ENCODE peak calls at places on chromosomes 6 and 20, in four cellular contexts. Z is endothelial cell of umbilical vein, V is hepatocyte, U is SK-N-SH. D is an unnamed sample.
A peak's percentile ranks its signal among the peaks of the same experiment; 100 is the strongest.

GRCh38 chr6:30684386-30685156 is 1.9 kb downstream of the PPP1R18 start:
- DNase-seq in Z (peak; percentile 35), V (no peak), U (peak; percentile 45), D (peak; percentile 40)

GRCh38 chr20:33992145-33992922 is 1.4 kb upstream of the RALY start:
- DNase-seq in Z (no peak), V (no peak), U (no peak), D (no peak)

GRCh38 chr6:151289399-151290007 is 49.7 kb downstream of the AKAP12 start:
- DNase-seq in Z (no peak), V (no peak), U (no peak), D (peak; percentile 21)

GRCh38 chr6:101722991-101723579 is 329.6 kb downstream of the GRIK2 start:
- DNase-seq in Z (peak; percentile 61), V (no peak), U (no peak), D (no peak)

GRCh38 chr6:3698021-3698420 is 53.5 kb downstream of the PXDC1 start:
- DNase-seq in Z (no peak), V (no peak), U (no peak), D (no peak)

GRCh38 chr6:7897461-7898192 is 13.0 kb downstream of the TXNDC5 start:
- DNase-seq in Z (no peak), V (no peak), U (no peak), D (peak; percentile 91)

GRCh38 chr6:62775427-62776022 is 435.7 kb upstream of the FKBP1C start:
- DNase-seq in Z (no peak), V (peak; percentile 51), U (peak; percentile 1), D (peak; percentile 18)

GRCh38 chr6:163405412-163406309 is 8.9 kb upstream of the QKI start:
- DNase-seq in Z (peak; percentile 58), V (peak; percentile 30), U (peak; percentile 51), D (peak; percentile 28)

GRCh38 chr6:119717942-119718341 is 368.4 kb upstream of the MAN1A1 start:
- DNase-seq in Z (no peak), V (no peak), U (no peak), D (no peak)

GRCh38 chr6:169161572-169162167 is 92.0 kb downstream of the THBS2 start:
- DNase-seq in Z (no peak), V (no peak), U (peak; percentile 24), D (no peak)
- H3K4me3 ChIP-seq in Z (no peak overlapping the region), V (no peak overlapping the region), U (no peak overlapping the region), D (no peak overlapping the region)

GRCh38 chr6:139510040-139510815 is 135.8 kb upstream of the CITED2 start:
- DNase-seq in Z (no peak), V (no peak), U (no peak), D (no peak)
- H2AFZ ChIP-seq in Z (no peak overlapping the region), V (peak overlapping the region; percentile 6), U (no peak overlapping the region), D (no peak overlapping the region)

GRCh38 chr20:9359561-9360308 is 154.7 kb upstream of the LAMP5 start:
- DNase-seq in Z (peak; percentile 82), V (peak; percentile 71), U (peak; percentile 33), D (peak; percentile 54)
- H3K4me3 ChIP-seq in Z (no peak overlapping the region), V (no peak overlapping the region), U (no peak overlapping the region), D (no peak overlapping the region)

GRCh38 chr6:68026483-68026882 is 608.6 kb upstream of the ADGRB3 start:
- DNase-seq in Z (no peak), V (no peak), U (no peak), D (no peak)

GRCh38 chr6:68031054-68031453 is 604.0 kb upstream of the ADGRB3 start:
- DNase-seq in Z (no peak), V (no peak), U (no peak), D (no peak)

GRCh38 chr6:68032217-68032616 is 602.9 kb upstream of the ADGRB3 start:
- DNase-seq in Z (no peak), V (no peak), U (no peak), D (no peak)
- H2AFZ ChIP-seq in Z (no peak overlapping the region), V (no peak overlapping the region), U (no peak overlapping the region), D (no peak overlapping the region)

DNA sequence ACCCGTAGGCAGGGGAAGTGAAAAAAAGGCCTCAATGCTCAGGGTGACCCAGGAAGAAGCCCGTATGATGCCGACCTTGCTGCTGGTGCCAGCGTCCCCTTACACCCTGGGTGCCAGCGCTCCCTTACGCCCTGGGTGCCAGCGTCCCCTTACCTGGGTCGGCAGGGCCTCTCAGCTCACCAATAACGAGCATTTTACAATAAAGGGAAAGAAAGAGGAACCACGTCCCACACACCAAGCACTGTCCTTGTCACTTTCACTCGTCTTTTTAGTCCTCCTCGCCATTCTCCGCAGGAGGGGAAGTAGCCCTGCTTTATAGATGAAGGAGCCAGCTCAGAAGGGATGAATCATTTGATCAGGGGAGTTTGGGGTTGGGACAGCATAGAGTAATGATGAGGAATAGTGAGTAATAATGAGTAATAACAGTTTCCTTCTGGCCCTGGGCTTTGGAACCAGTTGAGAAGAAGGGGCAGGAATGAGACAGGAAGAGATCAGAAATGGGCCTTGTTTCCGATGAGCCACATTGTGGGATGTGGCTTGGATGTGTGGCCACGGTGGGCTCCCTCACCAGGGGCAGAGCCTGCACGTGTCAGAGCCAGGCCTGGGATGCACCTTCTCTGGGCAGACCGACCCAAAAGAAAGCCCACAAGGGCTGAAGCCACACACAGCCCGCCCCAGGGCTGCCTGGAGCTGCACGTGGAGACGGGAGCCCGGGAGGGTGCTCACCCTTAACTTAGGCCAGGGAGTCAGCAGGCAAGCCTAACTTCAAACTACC is 75.7 kb downstream of the SYNJ2 start:
- DNase-seq in Z (peak; percentile 92), V (no peak), U (no peak), D (no peak)
- H3K4me3 ChIP-seq in Z (no peak overlapping the region), V (no peak overlapping the region), U (peak overlapping the region; percentile 37), D (no peak overlapping the region)

DNA sequence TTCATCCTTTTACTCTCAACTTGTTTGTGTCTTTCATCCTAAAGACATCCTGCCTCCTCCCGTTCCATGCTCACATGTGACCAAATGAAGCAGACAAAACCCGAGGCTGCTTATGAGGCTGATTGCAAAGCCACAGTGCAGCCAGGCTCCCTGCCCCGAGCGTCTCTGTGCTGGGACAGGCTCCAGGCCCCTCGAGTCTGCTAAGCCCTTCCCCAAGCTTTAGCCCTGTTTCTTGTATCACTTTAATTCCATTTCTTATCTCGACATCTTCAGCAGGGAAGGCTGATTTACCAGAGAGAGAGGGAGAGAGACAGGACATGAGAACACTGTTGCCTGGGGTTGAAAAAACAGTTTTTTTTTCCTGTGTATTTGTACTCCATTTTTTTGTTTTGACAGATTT is 386.5 kb downstream of the SMOC2 start:
- DNase-seq in Z (no peak), V (peak; percentile 42), U (peak; percentile 76), D (no peak)
- H2AFZ ChIP-seq in Z (no peak overlapping the region), V (no peak overlapping the region), U (no peak overlapping the region), D (no peak overlapping the region)

DNA sequence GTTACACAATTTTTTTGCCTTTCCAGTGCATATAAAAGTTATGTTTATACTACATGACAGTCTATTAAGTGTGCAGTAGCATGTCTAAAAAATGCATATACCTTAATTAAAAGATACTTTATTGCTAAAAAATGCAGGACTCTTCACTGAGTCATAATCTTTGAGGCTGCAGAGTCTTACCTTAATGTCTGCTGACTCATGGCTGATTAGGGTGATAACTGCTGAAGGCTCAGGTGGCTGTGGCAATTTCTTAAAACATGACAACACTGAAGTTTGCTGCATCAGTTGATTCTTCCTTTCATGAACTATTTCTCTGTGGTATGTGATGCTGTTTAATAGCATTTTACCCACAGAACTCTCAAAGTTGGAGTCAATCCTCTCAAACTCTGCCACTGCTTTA is 19.1 kb downstream of the ZSCAN23 start:
- DNase-seq in Z (no peak), V (no peak), U (no peak), D (no peak)
- H3K4me3 ChIP-seq in Z (no peak overlapping the region), V (no peak overlapping the region), U (no peak overlapping the region), D (no peak overlapping the region)

D was measured in MM.1S.